ENCODE peak calls at places on chromosomes 5 and 9, in ten cellular contexts. One of them, this sample, is unnamed.

GRCh38 chr5:138603521-138603920 is 28.3 kb upstream of the HSPA9 start:
- DNase-seq in SK-N-SH: no peak
- DNase-seq in K562: no peak
- DNase-seq in NB4: no peak
- DNase-seq in endothelial cell of umbilical vein: no peak
- DNase-seq in A549: no peak
- DNase-seq in H1: no peak
- DNase-seq in HepG2: no peak
- DNase-seq in GM12878: peak
- DNase-seq in HCT116: no peak
- DNase-seq in this sample: no peak

GRCh38 chr5:10674582-10674981 is 86.5 kb downstream of the DAP start:
- DNase-seq in SK-N-SH: no peak
- DNase-seq in A549: no peak
- DNase-seq in GM12878: no peak
- DNase-seq in HCT116: no peak
- DNase-seq in endothelial cell of umbilical vein: no peak
- DNase-seq in HepG2: no peak
- DNase-seq in NB4: no peak
- DNase-seq in H1: no peak
- DNase-seq in K562: no peak
- DNase-seq in this sample: no peak

GRCh38 chr9:117415584-117415937 is 704 bp upstream of the ASTN2 start:
- DNase-seq in SK-N-SH: peak
- DNase-seq in H1: peak
- DNase-seq in GM12878: no peak
- DNase-seq in HepG2: no peak
- DNase-seq in K562: no peak
- DNase-seq in HCT116: no peak
- DNase-seq in A549: no peak
- DNase-seq in endothelial cell of umbilical vein: no peak
- DNase-seq in NB4: no peak
- DNase-seq in this sample: no peak

GRCh38 chr9:17088566-17088965 is 46.3 kb upstream of the CNTLN start:
- DNase-seq in K562: no peak
- DNase-seq in NB4: no peak
- DNase-seq in SK-N-SH: no peak
- DNase-seq in HepG2: no peak
- DNase-seq in HCT116: no peak
- DNase-seq in A549: no peak
- DNase-seq in GM12878: no peak
- DNase-seq in H1: no peak
- DNase-seq in endothelial cell of umbilical vein: no peak
- DNase-seq in this sample: no peak

GRCh38 chr5:176611435-176611834 is 1.5 kb upstream of the GPRIN1 start:
- DNase-seq in endothelial cell of umbilical vein: peak
- DNase-seq in K562: peak
- DNase-seq in HepG2: peak
- DNase-seq in NB4: peak
- DNase-seq in GM12878: no peak
- DNase-seq in A549: peak
- DNase-seq in SK-N-SH: no peak
- DNase-seq in H1: peak
- DNase-seq in HCT116: peak
- DNase-seq in this sample: peak

GRCh38 chr5:136802382-136802781 is 437.0 kb upstream of the TRPC7 start:
- DNase-seq in NB4: peak
- DNase-seq in endothelial cell of umbilical vein: peak
- DNase-seq in A549: peak
- DNase-seq in H1: no peak
- DNase-seq in HCT116: no peak
- DNase-seq in SK-N-SH: peak
- DNase-seq in HepG2: no peak
- DNase-seq in GM12878: no peak
- DNase-seq in K562: no peak
- DNase-seq in this sample: no peak

GRCh38 chr5:55535199-55535905 is 588 bp upstream of the PLPP1 start:
- DNase-seq in H1: no peak
- DNase-seq in NB4: no peak
- DNase-seq in GM12878: no peak
- DNase-seq in endothelial cell of umbilical vein: no peak
- DNase-seq in HepG2: no peak
- DNase-seq in HCT116: no peak
- DNase-seq in SK-N-SH: no peak
- DNase-seq in K562: no peak
- DNase-seq in A549: peak
- DNase-seq in this sample: no peak

GRCh38 chr9:126327016-126327749 is 554 bp downstream of the MVB12B start:
- DNase-seq in H1: peak
- DNase-seq in NB4: no peak
- DNase-seq in HepG2: no peak
- DNase-seq in endothelial cell of umbilical vein: no peak
- DNase-seq in GM12878: no peak
- DNase-seq in K562: no peak
- DNase-seq in A549: peak
- DNase-seq in HCT116: no peak
- DNase-seq in SK-N-SH: peak
- DNase-seq in this sample: peak

GRCh38 chr9:95511232-95511951 is 5.4 kb downstream of the PTCH1 start:
- DNase-seq in SK-N-SH: no peak
- DNase-seq in HCT116: no peak
- DNase-seq in H1: peak
- DNase-seq in NB4: peak
- DNase-seq in A549: peak
- DNase-seq in HepG2: peak
- DNase-seq in GM12878: no peak
- DNase-seq in K562: no peak
- DNase-seq in endothelial cell of umbilical vein: peak
- DNase-seq in this sample: peak

GRCh38 chr5:177469061-177469628 is 4.3 kb downstream of the DBN1 start:
- DNase-seq in GM12878: no peak
- DNase-seq in HCT116: no peak
- DNase-seq in NB4: no peak
- DNase-seq in SK-N-SH: peak
- DNase-seq in K562: peak
- DNase-seq in A549: no peak
- DNase-seq in HepG2: no peak
- DNase-seq in H1: peak
- DNase-seq in endothelial cell of umbilical vein: no peak
- DNase-seq in this sample: peak

GRCh38 chr9:14103115-14103514 is 210.8 kb downstream of the NFIB start:
- DNase-seq in GM12878: no peak
- DNase-seq in A549: no peak
- DNase-seq in endothelial cell of umbilical vein: no peak
- DNase-seq in HCT116: no peak
- DNase-seq in SK-N-SH: peak
- DNase-seq in K562: no peak
- DNase-seq in H1: no peak
- DNase-seq in NB4: no peak
- DNase-seq in HepG2: no peak
- DNase-seq in this sample: no peak

GRCh38 chr5:134053840-134054338 is 49.1 kb upstream of the VDAC1 start:
- DNase-seq in GM12878: no peak
- DNase-seq in K562: no peak
- DNase-seq in H1: no peak
- DNase-seq in HepG2: no peak
- DNase-seq in SK-N-SH: no peak
- DNase-seq in HCT116: peak
- DNase-seq in A549: no peak
- DNase-seq in NB4: peak
- DNase-seq in endothelial cell of umbilical vein: no peak
- DNase-seq in this sample: no peak

GRCh38 chr5:85225388-85225787 is 840.7 kb upstream of the EDIL3 start:
- DNase-seq in K562: no peak
- DNase-seq in endothelial cell of umbilical vein: no peak
- DNase-seq in SK-N-SH: no peak
- DNase-seq in HCT116: no peak
- DNase-seq in HepG2: no peak
- DNase-seq in NB4: no peak
- DNase-seq in A549: no peak
- DNase-seq in GM12878: no peak
- DNase-seq in H1: no peak
- DNase-seq in this sample: no peak

GRCh38 chr5:143918961-143919360 is 107.0 kb downstream of the HMHB1 start:
- DNase-seq in H1: no peak
- DNase-seq in HCT116: no peak
- DNase-seq in K562: no peak
- DNase-seq in GM12878: no peak
- DNase-seq in A549: no peak
- DNase-seq in NB4: no peak
- DNase-seq in endothelial cell of umbilical vein: no peak
- DNase-seq in SK-N-SH: no peak
- DNase-seq in HepG2: no peak
- DNase-seq in this sample: no peak

DNA sequence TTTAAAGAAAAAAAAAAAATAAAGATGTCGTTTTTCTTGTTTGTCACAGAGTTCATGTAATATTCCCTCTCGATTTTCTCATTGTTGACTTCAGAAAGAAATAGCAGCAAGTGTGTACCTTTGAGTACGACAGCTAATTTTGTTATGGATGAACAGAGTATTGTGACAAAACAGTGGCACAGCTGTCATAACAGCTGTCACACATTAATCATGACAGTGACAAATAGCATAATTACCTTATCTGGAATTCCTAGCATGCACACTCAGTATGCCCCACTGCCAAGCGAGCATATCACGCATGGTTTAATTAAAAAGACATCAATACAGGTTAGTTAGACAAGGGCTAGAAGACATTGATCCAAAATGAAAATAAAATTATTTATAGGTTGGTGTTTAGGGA is 375.1 kb downstream of the SPATA31D1 start:
- DNase-seq in endothelial cell of umbilical vein: no peak
- DNase-seq in SK-N-SH: no peak
- DNase-seq in K562: no peak
- DNase-seq in H1: no peak
- DNase-seq in NB4: no peak
- DNase-seq in GM12878: no peak
- DNase-seq in HCT116: no peak
- DNase-seq in HepG2: no peak
- DNase-seq in A549: no peak
- DNase-seq in this sample: no peak
- TF ChIP-seq MAX in endothelial cell of umbilical vein: no peak
- TF ChIP-seq MAX in SK-N-SH: no peak
- TF ChIP-seq MAX in K562: no peak
- TF ChIP-seq MAX in H1: no peak
- TF ChIP-seq MAX in NB4: no peak
- TF ChIP-seq MAX in GM12878: no peak
- TF ChIP-seq MAX in HCT116: no peak
- TF ChIP-seq MAX in HepG2: no peak
- TF ChIP-seq MAX in A549: no peak
- TF ChIP-seq MAX in this sample: no peak

GRCh38 chr9:106964329-106964728 is 101.4 kb downstream of the ZNF462 start:
- DNase-seq in H1: no peak
- DNase-seq in A549: no peak
- DNase-seq in HCT116: no peak
- DNase-seq in SK-N-SH: no peak
- DNase-seq in K562: no peak
- DNase-seq in endothelial cell of umbilical vein: no peak
- DNase-seq in NB4: no peak
- DNase-seq in HepG2: no peak
- DNase-seq in GM12878: peak
- DNase-seq in this sample: no peak

GRCh38 chr9:106964822-106965525 is 102.0 kb downstream of the ZNF462 start:
- DNase-seq in H1: no peak
- DNase-seq in SK-N-SH: no peak
- DNase-seq in A549: no peak
- DNase-seq in HepG2: no peak
- DNase-seq in endothelial cell of umbilical vein: no peak
- DNase-seq in HCT116: no peak
- DNase-seq in NB4: no peak
- DNase-seq in GM12878: no peak
- DNase-seq in K562: no peak
- DNase-seq in this sample: no peak

GRCh38 chr9:106962615-106963363 is 99.8 kb downstream of the ZNF462 start:
- DNase-seq in endothelial cell of umbilical vein: peak
- DNase-seq in K562: no peak
- DNase-seq in GM12878: no peak
- DNase-seq in NB4: no peak
- DNase-seq in HepG2: no peak
- DNase-seq in A549: no peak
- DNase-seq in H1: no peak
- DNase-seq in HCT116: no peak
- DNase-seq in SK-N-SH: no peak
- DNase-seq in this sample: no peak

GRCh38 chr9:106962105-106962504 is 99.1 kb downstream of the ZNF462 start:
- DNase-seq in NB4: no peak
- DNase-seq in GM12878: no peak
- DNase-seq in A549: no peak
- DNase-seq in H1: no peak
- DNase-seq in K562: no peak
- DNase-seq in HepG2: no peak
- DNase-seq in SK-N-SH: no peak
- DNase-seq in endothelial cell of umbilical vein: no peak
- DNase-seq in HCT116: no peak
- DNase-seq in this sample: no peak

DNA sequence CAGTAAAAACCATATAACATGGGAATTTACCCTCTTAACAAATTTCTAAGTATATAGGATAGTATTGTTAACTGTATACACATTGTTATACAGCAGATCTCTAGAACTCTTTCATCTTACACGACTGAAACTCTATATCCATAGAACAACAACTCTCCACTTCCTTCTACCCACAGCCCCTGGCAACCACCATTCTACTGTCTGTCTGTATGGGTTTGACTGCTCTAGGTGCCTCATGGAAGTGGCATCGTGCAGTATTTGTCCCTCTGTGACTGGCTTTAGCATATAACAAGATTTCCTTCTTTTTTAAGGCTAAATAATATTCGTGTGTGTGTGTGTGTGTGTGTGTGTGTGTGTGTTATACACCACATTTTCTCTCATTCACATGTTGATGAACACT is 100.7 kb downstream of the ZNF462 start:
- DNase-seq in H1: no peak
- DNase-seq in K562: no peak
- DNase-seq in SK-N-SH: no peak
- DNase-seq in HCT116: no peak
- DNase-seq in GM12878: no peak
- DNase-seq in endothelial cell of umbilical vein: no peak
- DNase-seq in A549: no peak
- DNase-seq in HepG2: no peak
- DNase-seq in NB4: no peak
- DNase-seq in this sample: no peak
- TF ChIP-seq MAX in H1: no peak
- TF ChIP-seq MAX in K562: no peak
- TF ChIP-seq MAX in SK-N-SH: no peak
- TF ChIP-seq MAX in HCT116: no peak
- TF ChIP-seq MAX in GM12878: no peak
- TF ChIP-seq MAX in endothelial cell of umbilical vein: no peak
- TF ChIP-seq MAX in A549: no peak
- TF ChIP-seq MAX in HepG2: no peak
- TF ChIP-seq MAX in NB4: no peak
- TF ChIP-seq MAX in this sample: no peak

GRCh38 chr5:5139358-5140050 is 626 bp upstream of the ADAMTS16 start:
- DNase-seq in H1: no peak
- DNase-seq in A549: no peak
- DNase-seq in endothelial cell of umbilical vein: no peak
- DNase-seq in K562: no peak
- DNase-seq in HCT116: no peak
- DNase-seq in HepG2: no peak
- DNase-seq in NB4: no peak
- DNase-seq in GM12878: no peak
- DNase-seq in SK-N-SH: peak
- DNase-seq in this sample: no peak
- TF ChIP-seq MAX in H1: peak
- TF ChIP-seq MAX in A549: no peak
- TF ChIP-seq MAX in endothelial cell of umbilical vein: no peak
- TF ChIP-seq MAX in K562: no peak
- TF ChIP-seq MAX in HCT116: no peak
- TF ChIP-seq MAX in HepG2: no peak
- TF ChIP-seq MAX in NB4: no peak
- TF ChIP-seq MAX in GM12878: no peak
- TF ChIP-seq MAX in SK-N-SH: no peak
- TF ChIP-seq MAX in this sample: peak

GRCh38 chr5:102713682-102714231 is 41.3 kb upstream of the PAM start:
- DNase-seq in NB4: no peak
- DNase-seq in GM12878: peak
- DNase-seq in H1: no peak
- DNase-seq in SK-N-SH: no peak
- DNase-seq in HCT116: no peak
- DNase-seq in K562: no peak
- DNase-seq in A549: no peak
- DNase-seq in endothelial cell of umbilical vein: no peak
- DNase-seq in HepG2: no peak
- DNase-seq in this sample: no peak
- TF ChIP-seq MAX in NB4: no peak
- TF ChIP-seq MAX in GM12878: no peak
- TF ChIP-seq MAX in H1: no peak
- TF ChIP-seq MAX in SK-N-SH: no peak
- TF ChIP-seq MAX in HCT116: no peak
- TF ChIP-seq MAX in K562: no peak
- TF ChIP-seq MAX in A549: no peak
- TF ChIP-seq MAX in endothelial cell of umbilical vein: no peak
- TF ChIP-seq MAX in HepG2: no peak
- TF ChIP-seq MAX in this sample: no peak